ENCODE peak calls at places on chromosomes 6 and 20, in six cellular contexts. H, D, N, F, R and O are unnamed samples.

GRCh38 chr6:34020278-34020677 is 125.6 kb downstream of the GRM4 start:
- DNase-seq in F (no peak), D (no peak), H (no peak), R (no peak), N (no peak), O (no peak)

GRCh38 chr6:6317386-6317785 is 3.1 kb downstream of the F13A1 start:
- DNase-seq in D (no peak), H (no peak), F (no peak), R (no peak), N (no peak), O (no peak)

GRCh38 chr20:32626407-32626806 is 41.3 kb upstream of the NOL4L start:
- DNase-seq in R (no peak), D (no peak), F (no peak), H (no peak), N (no peak), O (no peak)

GRCh38 chr20:3734111-3734843 is 1.8 kb downstream of the HSPA12B start:
- DNase-seq in D (no peak), H (no peak), R (no peak), N (no peak), F (no peak), O (no peak)

GRCh38 chr20:63129991-63130653 is 85.8 kb downstream of the YTHDF1 start:
- DNase-seq in F (no peak), N (no peak), D (no peak), H (no peak), R (no peak), O (no peak)

GRCh38 chr6:126312013-126312665 is 27.8 kb upstream of the CENPW start:
- DNase-seq in D (no peak), N (no peak), H (peak), F (no peak), R (no peak), O (no peak)

GRCh38 chr20:20711413-20711812 is 1.0 kb downstream of the RALGAPA2 start:
- DNase-seq in D (no peak), F (no peak), H (no peak), R (peak), N (no peak), O (no peak)

GRCh38 chr6:31940256-31940664 is 5.6 kb upstream of the CFB start:
- DNase-seq in F (no peak), H (no peak), D (no peak), R (no peak), N (no peak), O (no peak)

GRCh38 chr6:63805808-63806572 is 170.4 kb downstream of the PHF3 start:
- DNase-seq in D (no peak), N (no peak), F (no peak), H (no peak), R (no peak), O (no peak)

GRCh38 chr6:74249658-74250057 is 553.7 kb downstream of the CD109 start:
- DNase-seq in F (no peak), H (no peak), R (no peak), D (no peak), N (no peak), O (no peak)